ENCODE peak calls at places on chromosomes 16 and 17, in ten cellular contexts. O is DND-41, M is kidney, W is BJ, Q is Peyer's patch, T is progenitor cell of endocrine pancreas, S is MCF 10A, X is HFF-Myc, Z is IMR-90, P is sigmoid colon. A is an unnamed sample.

GRCh38 chr17:43468746-43469544 is 14.8 kb upstream of the DHX8 start:
- DNase-seq in O (no peak), M (no peak), W (peak; percentile 84), Q (no peak), T (no peak), S (peak; percentile 95), X (peak; percentile 82), Z (peak; percentile 92), P (no peak), A (no peak)

GRCh38 chr16:69443809-69444611 is 19.6 kb downstream of the CYB5B start:
- DNase-seq in O (no peak), M (no peak), W (no peak), Q (no peak), T (no peak), S (no peak), X (no peak), Z (peak; percentile 47), P (peak; percentile 84), A (peak; percentile 43)

GRCh38 chr16:21159281-21159951 is 942 bp downstream of the LDAF1 start:
- DNase-seq in O (peak; percentile 10), M (peak; percentile 89), W (no peak), Q (peak; percentile 29), T (peak; percentile 21), S (peak; percentile 27), X (no peak), Z (no peak), P (peak; percentile 75), A (peak; percentile 79)

GRCh38 chr16:85465328-85466307 is 147.5 kb upstream of the GSE1 start:
- DNase-seq in O (no peak), M (no peak), W (peak; percentile 35), Q (no peak), T (no peak), S (peak; percentile 17), X (no peak), Z (peak; percentile 76), P (no peak), A (no peak)

GRCh38 chr17:55418369-55419268 is 3.0 kb downstream of the MMD start:
- DNase-seq in O (no peak), M (no peak), W (no peak), Q (no peak), T (no peak), S (no peak), X (no peak), Z (no peak), P (no peak), A (no peak)

GRCh38 chr17:50533185-50533584 is 650 bp downstream of the EPN3 start:
- DNase-seq in O (no peak), M (no peak), W (no peak), Q (no peak), T (no peak), S (no peak), X (no peak), Z (no peak), P (no peak), A (peak; percentile 42)

GRCh38 chr17:49390548-49391324 is 23.9 kb downstream of the PHB1 start:
- DNase-seq in O (no peak), M (no peak), W (no peak), Q (peak; percentile 66), T (no peak), S (no peak), X (no peak), Z (no peak), P (no peak), A (peak; percentile 59)

GRCh38 chr17:15386083-15386482 is 44.7 kb upstream of the TEKT3 start:
- DNase-seq in O (no peak), M (no peak), W (no peak), Q (no peak), T (no peak), S (no peak), X (no peak), Z (no peak), P (no peak), A (no peak)

GRCh38 chr16:86835981-86836380 is 257.6 kb downstream of the FOXL1 start:
- DNase-seq in O (no peak), M (no peak), W (no peak), Q (no peak), T (no peak), S (no peak), X (no peak), Z (no peak), P (no peak), A (no peak)

GRCh38 chr17:77888242-77889134 is 70.0 kb upstream of the TNRC6C start:
- DNase-seq in O (no peak), M (peak; percentile 25), W (no peak), Q (no peak), T (no peak), S (no peak), X (no peak), Z (peak; percentile 4), P (peak; percentile 61), A (no peak)

GRCh38 chr16:24821129-24821528 is 24.6 kb upstream of the SLC5A11 start:
- DNase-seq in O (no peak), M (no peak), W (no peak), Q (no peak), T (no peak), S (no peak), X (no peak), Z (no peak), P (no peak), A (no peak)

GRCh38 chr16:47142469-47143328 is 1.0 kb downstream of the NETO2 start:
- DNase-seq in O (no peak), M (peak; percentile 77), W (no peak), Q (peak; percentile 21), T (peak; percentile 36), S (peak; percentile 46), X (no peak), Z (peak; percentile 44), P (no peak), A (peak; percentile 28)

GRCh38 chr16:525520-526180 is 1.9 kb upstream of the CAPN15 start:
- DNase-seq in O (no peak), M (peak; percentile 83), W (peak; percentile 60), Q (no peak), T (no peak), S (peak; percentile 92), X (peak; percentile 59), Z (peak; percentile 92), P (no peak), A (no peak)

GRCh38 chr16:526181-527014 is 1.1 kb upstream of the CAPN15 start:
- DNase-seq in O (peak; percentile 45), M (no peak), W (no peak), Q (no peak), T (peak; percentile 35), S (peak; percentile 36), X (no peak), Z (peak; percentile 40), P (peak; percentile 77), A (no peak)

GRCh38 chr16:528111-529011 is 849 bp downstream of the CAPN15 start:
- DNase-seq in O (peak; percentile 36), M (no peak), W (no peak), Q (peak; percentile 30), T (no peak), S (peak; percentile 81), X (no peak), Z (peak; percentile 61), P (no peak), A (peak; percentile 85)

GRCh38 chr16:529012-529575 is 1.6 kb downstream of the CAPN15 start:
- DNase-seq in O (peak; percentile 48), M (no peak), W (no peak), Q (peak; percentile 30), T (no peak), S (no peak), X (no peak), Z (no peak), P (no peak), A (no peak)

GRCh38 chr16:527015-527903 is at the start of gene CAPN15:
- DNase-seq in O (peak; percentile 84), M (peak; percentile 97), W (no peak), Q (peak; percentile 79), T (peak; percentile 85), S (peak; percentile 79), X (peak; percentile 36), Z (peak; percentile 79), P (peak; percentile 94), A (peak; percentile 85)
- TF ChIP-seq CTCF in O (no peak), M (no peak), W (no peak), Q (peak; percentile 57), T (peak; percentile 27), S (no peak), X (no peak), Z (no peak), P (peak; percentile 37), A (peak; percentile 28)

DNA sequence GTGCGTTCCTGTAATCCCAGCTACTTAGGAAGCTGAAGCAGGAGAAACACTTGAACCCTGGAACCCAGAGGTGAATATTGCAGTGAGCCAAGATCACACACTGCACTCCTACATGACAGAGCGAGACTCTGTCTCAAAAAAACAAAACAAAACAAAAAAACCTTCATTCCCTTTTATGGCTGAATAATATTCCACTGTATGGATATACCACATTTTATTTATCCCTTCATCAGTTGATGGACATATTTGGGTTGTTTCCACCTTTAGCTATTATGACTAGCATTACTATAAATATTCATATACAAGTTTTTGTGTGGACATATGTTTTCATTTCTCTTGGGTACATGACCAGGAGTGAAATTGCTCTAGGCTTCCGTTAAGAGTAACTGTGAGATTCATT is 30.9 kb upstream of the PRKCA start:
- DNase-seq in O (no peak), M (no peak), W (no peak), Q (no peak), T (no peak), S (no peak), X (no peak), Z (no peak), P (no peak), A (no peak)
- TF ChIP-seq CTCF in O (no peak), M (no peak), W (no peak), Q (no peak), T (no peak), S (no peak), X (no peak), Z (no peak), P (no peak), A (no peak)

DNA sequence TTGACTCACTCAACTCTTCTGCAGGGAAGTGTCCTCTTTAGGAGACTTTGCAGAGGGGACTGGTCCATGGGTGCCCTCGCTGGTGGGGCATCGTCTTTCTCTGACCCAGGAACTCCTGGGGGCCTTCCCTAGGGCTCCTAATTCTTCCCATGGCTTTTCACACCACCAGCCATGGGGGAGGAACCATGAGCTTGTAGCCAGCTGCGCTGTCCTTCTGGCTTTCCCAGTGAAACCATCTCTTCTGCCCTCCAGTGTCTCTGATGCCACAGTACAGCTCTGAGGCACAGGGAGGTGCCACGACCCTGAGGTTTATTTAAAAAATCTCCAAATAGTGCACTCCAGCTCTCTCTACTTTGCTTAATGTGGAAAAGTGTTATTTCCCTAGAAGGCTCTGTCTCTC is 78.6 kb downstream of the SDR42E1 start:
- DNase-seq in O (no peak), M (no peak), W (no peak), Q (no peak), T (no peak), S (no peak), X (no peak), Z (no peak), P (no peak), A (no peak)
- TF ChIP-seq CTCF in O (no peak), M (no peak), W (no peak), Q (no peak), T (no peak), S (no peak), X (no peak), Z (no peak), P (no peak), A (no peak)

GRCh38 chr17:37651846-37652245 is 8.6 kb upstream of the DDX52 start:
- DNase-seq in O (no peak), M (no peak), W (no peak), Q (no peak), T (no peak), S (no peak), X (no peak), Z (no peak), P (no peak), A (no peak)

GRCh38 chr17:37648555-37648954 is 5.3 kb upstream of the DDX52 start:
- DNase-seq in O (no peak), M (no peak), W (peak; percentile 51), Q (no peak), T (no peak), S (peak; percentile 40), X (peak; percentile 19), Z (peak; percentile 87), P (no peak), A (no peak)

GRCh38 chr17:37650419-37651003 is 7.3 kb upstream of the DDX52 start:
- DNase-seq in O (no peak), M (no peak), W (peak; percentile 9), Q (no peak), T (no peak), S (peak; percentile 62), X (no peak), Z (peak; percentile 59), P (no peak), A (peak; percentile 44)
- TF ChIP-seq CTCF in O (peak; percentile 12), M (peak; percentile 57), W (peak; percentile 59), Q (peak; percentile 68), T (peak; percentile 67), S (peak; percentile 58), X (peak; percentile 50), Z (peak; percentile 71), P (no peak), A (peak; percentile 13)

A was measured in colonic mucosa.